ENCODE peak calls at places on chromosomes 1 and 21, in ten cellular contexts. V is CD8-positive, alpha-beta T cell; U is uterus; K is CD4-positive, alpha-beta T cell; D is H9; O is kidney; X is left ventricle myocardium inferior; Z is osteoblast; F is fibroblast of lung; Q is PC-3. R is an unnamed sample.

GRCh38 chr1:230568676-230569075 is 73.6 kb upstream of the COG2 start:
- DNase-seq in V (no peak), O (no peak), X (no peak), D (no peak), Z (no peak), U (no peak), F (no peak), K (no peak), Q (peak; percentile 48), R (no peak)

GRCh38 chr21:28294046-28294445 is 698.6 kb downstream of the LTN1 start:
- DNase-seq in V (no peak), O (no peak), F (peak; percentile 42), K (no peak), U (no peak), Q (peak; percentile 88), X (no peak), Z (no peak), D (no peak), R (no peak)

GRCh38 chr1:56644064-56644940 is 812 bp upstream of the PRKAA2 start:
- DNase-seq in V (no peak), Z (peak; percentile 74), Q (peak; percentile 47), K (no peak), O (no peak), U (no peak), F (peak; percentile 85), D (no peak), X (no peak), R (no peak)

GRCh38 chr1:184193451-184193850 is 141.9 kb downstream of the TSEN15 start:
- DNase-seq in V (no peak), D (no peak), O (no peak), F (no peak), Z (no peak), U (no peak), Q (no peak), X (peak; percentile 69), K (no peak), R (no peak)

GRCh38 chr1:179079113-179079761 is 2.6 kb upstream of the TOR3A start:
- DNase-seq in F (peak; percentile 85), O (no peak), K (peak; percentile 33), X (no peak), D (peak; percentile 51), Z (peak; percentile 93), V (peak; percentile 42), Q (peak; percentile 75), U (peak; percentile 29), R (no peak)

GRCh38 chr1:52520149-52520548 is 32.7 kb downstream of the TUT4 start:
- DNase-seq in F (peak; percentile 86), K (no peak), V (no peak), O (no peak), D (no peak), X (no peak), U (no peak), Z (no peak), Q (no peak), R (no peak)

GRCh38 chr1:167515461-167515860 is 2.9 kb downstream of the CD247 start:
- DNase-seq in K (no peak), X (no peak), D (no peak), Z (no peak), U (no peak), V (no peak), Q (no peak), O (no peak), F (no peak), R (no peak)

GRCh38 chr1:238061967-238062613 is 171.4 kb upstream of the ZP4 start:
- DNase-seq in O (no peak), U (no peak), F (peak; percentile 32), D (no peak), Z (no peak), X (no peak), V (no peak), Q (peak; percentile 87), K (no peak), R (no peak)

GRCh38 chr1:217048104-217048707 is 325.0 kb upstream of the ESRRG start:
- DNase-seq in U (no peak), K (no peak), O (no peak), Q (peak; percentile 37), D (peak; percentile 80), V (no peak), Z (no peak), X (no peak), F (no peak), R (no peak)

GRCh38 chr1:214506972-214507431 is 44.4 kb downstream of the PTPN14 start:
- DNase-seq in K (no peak), D (no peak), Q (peak; percentile 94), Z (no peak), V (no peak), X (no peak), O (no peak), F (no peak), U (no peak), R (no peak)

DNA sequence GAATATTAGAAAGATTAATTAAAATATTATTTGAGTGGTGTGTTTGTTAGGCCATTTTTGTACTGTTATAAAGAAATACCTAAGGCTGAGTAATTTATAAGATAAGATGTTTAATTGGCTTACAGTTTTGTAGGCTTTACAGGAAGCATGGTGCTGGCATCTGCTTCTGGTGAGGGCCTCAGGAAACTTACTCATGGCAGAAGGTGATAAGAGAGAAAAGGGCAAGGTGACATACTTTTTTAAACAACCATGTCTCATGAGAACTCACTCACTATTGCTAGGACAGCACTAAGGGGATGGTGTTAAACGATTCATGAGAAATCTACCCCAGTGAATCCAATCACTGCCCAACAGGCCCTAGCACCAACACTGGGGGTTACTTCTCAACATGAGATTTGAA is 56.7 kb upstream of the RGS21 start:
- DNase-seq in D (no peak), U (no peak), K (no peak), X (no peak), O (no peak), Z (no peak), Q (no peak), V (no peak), F (no peak), R (no peak)
- TF ChIP-seq CTCF in D (no peak), U (no peak), K (no peak), X (no peak), O (no peak), Z (no peak), Q (no peak), V (no peak), F (no peak), R (no peak)

DNA sequence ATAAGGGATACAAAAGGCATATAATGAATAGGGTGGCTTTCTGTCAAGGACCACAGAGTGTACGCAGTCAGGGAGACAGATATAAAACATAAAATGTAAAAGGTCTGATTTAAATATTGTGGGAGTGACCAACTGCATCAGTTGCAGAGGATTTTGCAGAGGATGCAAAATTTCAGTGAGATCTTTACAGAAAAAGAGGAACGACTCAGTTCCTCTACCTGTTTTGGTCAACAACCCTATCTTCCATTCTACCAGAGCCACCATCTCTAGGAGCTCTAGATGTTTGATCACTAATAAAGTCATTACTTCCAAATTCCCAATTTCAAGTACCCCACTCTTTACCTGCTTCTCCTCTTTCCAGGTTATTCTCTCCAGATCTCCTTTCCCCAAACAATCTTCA is 16.5 kb downstream of the SOD1 start:
- DNase-seq in X (no peak), K (no peak), U (no peak), F (no peak), O (no peak), Z (no peak), V (no peak), D (no peak), Q (no peak), R (no peak)
- H3K27ac ChIP-seq in X (no peak overlapping the region), K (no peak overlapping the region), U (no peak overlapping the region), F (no peak overlapping the region), O (no peak overlapping the region), Z (no peak overlapping the region), V (no peak overlapping the region), D (no peak overlapping the region), Q (no peak overlapping the region), R (no peak overlapping the region)

DNA sequence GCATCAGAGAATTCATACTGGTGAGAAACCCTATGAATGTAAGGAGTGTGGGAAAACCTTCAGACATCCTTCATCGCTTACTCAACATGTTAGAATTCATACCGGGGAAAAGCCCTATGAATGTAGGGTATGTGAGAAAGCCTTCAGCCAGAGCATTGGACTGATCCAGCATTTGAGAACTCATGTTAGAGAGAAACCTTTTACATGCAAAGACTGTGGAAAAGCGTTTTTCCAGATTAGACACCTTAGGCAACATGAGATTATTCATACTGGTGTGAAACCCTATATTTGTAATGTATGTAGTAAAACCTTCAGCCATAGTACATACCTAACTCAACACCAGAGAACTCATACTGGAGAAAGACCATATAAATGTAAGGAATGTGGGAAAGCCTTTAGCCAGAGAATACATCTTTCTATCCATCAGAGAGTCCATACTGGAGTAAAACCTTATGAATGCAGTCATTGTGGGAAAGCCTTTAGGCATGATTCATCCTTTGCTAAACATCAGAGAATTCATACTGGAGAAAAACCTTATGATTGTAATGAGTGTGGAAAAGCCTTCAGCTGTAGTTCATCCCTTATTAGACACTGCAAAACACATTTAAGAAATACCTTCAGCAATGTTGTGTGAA is 12.8 kb downstream of the ZFP69B start:
- DNase-seq in U (no peak), V (no peak), D (no peak), X (no peak), F (peak; percentile 16), Z (no peak), Q (peak; percentile 3), K (no peak), O (no peak), R (no peak)
- H3K9me3 ChIP-seq in U (no peaks in the 10 kb centered on the region), V (peaks cover 70% of the 10 kb centered on the region), D (peaks cover 89% of the 10 kb centered on the region), X (peaks cover 100% of the 10 kb centered on the region), F (peaks cover 3% of the 10 kb centered on the region), Z (peaks cover 51% of the 10 kb centered on the region), Q (peaks cover 64% of the 10 kb centered on the region), K (peaks cover 92% of the 10 kb centered on the region), O (peaks cover 65% of the 10 kb centered on the region), R (peaks cover 60% of the 10 kb centered on the region)

DNA sequence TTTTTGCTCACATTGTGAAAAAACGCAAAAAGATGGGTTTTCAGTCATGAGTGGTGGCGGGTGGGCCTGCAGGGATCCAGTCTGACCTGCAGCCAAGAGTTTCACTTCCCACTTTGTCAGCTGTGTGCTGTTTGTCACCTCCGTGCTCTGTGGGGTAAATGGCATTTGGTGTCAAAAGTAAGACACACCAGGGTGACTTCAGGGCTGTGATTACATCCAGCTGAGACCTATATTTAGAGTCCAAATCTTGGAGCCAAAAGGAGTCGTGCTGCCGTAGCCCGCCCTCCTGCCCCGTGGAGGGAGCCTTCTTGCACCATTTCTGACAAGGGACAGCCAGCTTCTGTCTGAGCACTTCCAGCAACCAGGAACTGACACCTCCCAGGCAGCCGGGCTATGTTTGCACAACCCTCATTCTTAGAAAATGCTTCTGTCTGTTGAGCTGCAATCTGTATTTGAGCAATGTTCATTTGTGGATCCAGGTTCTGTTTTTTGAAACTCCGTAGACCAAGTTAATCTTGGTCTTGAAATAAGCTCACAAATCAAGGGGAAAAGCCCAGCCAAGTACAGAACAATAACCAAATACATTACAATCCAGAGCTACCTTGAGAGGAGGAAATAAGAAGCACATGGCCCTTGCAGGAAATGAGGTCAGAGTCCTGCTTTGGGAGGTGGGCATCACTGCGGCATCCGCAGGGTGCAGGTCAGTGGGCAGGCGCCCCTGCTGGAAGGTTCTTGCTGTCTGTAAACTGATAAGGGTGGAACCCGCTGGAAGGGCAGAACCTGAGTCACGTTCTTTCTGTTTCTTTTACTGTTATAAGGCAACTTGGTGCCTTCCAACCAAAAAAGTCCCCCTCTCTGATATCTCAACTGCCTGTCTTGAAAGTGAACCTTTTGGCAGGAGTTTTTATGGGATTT is 14.4 kb downstream of the ABCG1 start:
- DNase-seq in F (peak; percentile 79), X (peak; percentile 84), U (peak; percentile 70), D (peak; percentile 48), Q (peak; percentile 13), Z (peak; percentile 76), V (peak; percentile 72), O (peak; percentile 84), K (peak; percentile 68), R (no peak)
- TF ChIP-seq CTCF in F (no peak), X (peak; percentile 53), U (no peak), D (peak; percentile 47), Q (peak; percentile 15), Z (no peak), V (peak; percentile 50), O (no peak), K (peak; percentile 14), R (no peak)

R was measured in RWPE2.